ENCODE peak calls at places on chromosome 22, in five cellular contexts. Y is cardiac muscle cell, N is gastrocnemius medialis, L is kidney, U is hepatocyte. J is an unnamed sample.

GRCh38 chr22:28442951-28443876 is 236.4 kb downstream of the TTC28 start:
- DNase-seq in Y (peak), L (peak), N (peak), U (peak), J (peak)

GRCh38 chr22:30262112-30262511 is 4.5 kb downstream of the OSM start:
- DNase-seq in N (no peak), L (no peak), U (no peak), Y (no peak), J (no peak)

GRCh38 chr22:48902001-48902869 is 925.4 kb downstream of the BRD1 start:
- DNase-seq in N (no peak), U (no peak), Y (no peak), L (no peak), J (no peak)

GRCh38 chr22:49855491-49855911 is 1.9 kb downstream of the ZBED4 start:
- DNase-seq in U (peak), N (no peak), Y (peak), L (no peak), J (no peak)

GRCh38 chr22:47357086-47357485 is 594.6 kb downstream of the TBC1D22A start:
- DNase-seq in L (no peak), U (no peak), Y (no peak), N (no peak), J (no peak)

GRCh38 chr22:42116848-42117424 is 13.7 kb downstream of the CYP2D6 start:
- DNase-seq in N (no peak), U (peak), Y (peak), L (no peak), J (peak)

GRCh38 chr22:24571266-24571665 is 15.5 kb downstream of the SNRPD3 start:
- DNase-seq in N (no peak), Y (no peak), L (no peak), U (no peak), J (no peak)

GRCh38 chr22:35514366-35514765 is 26.3 kb upstream of the RASD2 start:
- DNase-seq in N (no peak), U (no peak), Y (no peak), L (no peak), J (no peak)

GRCh38 chr22:49847751-49848689 is 5.6 kb upstream of the ZBED4 start:
- DNase-seq in Y (no peak), L (peak), N (no peak), U (no peak), J (no peak)

GRCh38 chr22:23176645-23177027 is 3.7 kb upstream of the BCR start:
- DNase-seq in L (no peak), N (no peak), U (no peak), Y (no peak), J (no peak)

GRCh38 chr22:23696326-23696851 is 5.6 kb downstream of the RGL4 start:
- DNase-seq in U (no peak), Y (peak), L (no peak), N (no peak), J (peak)

GRCh38 chr22:49913446-49913845 is 4.8 kb downstream of the ALG12 start:
- DNase-seq in U (no peak), L (peak), N (no peak), Y (no peak), J (no peak)

GRCh38 chr22:49976439-49977175 is 16.0 kb downstream of the PIM3 start:
- DNase-seq in L (no peak), N (peak), U (no peak), Y (no peak), J (peak)

GRCh38 chr22:23503142-23503541 is 76.9 kb downstream of the IGLL1 start:
- DNase-seq in L (peak), U (peak), Y (no peak), N (no peak), J (no peak)

GRCh38 chr22:36787594-36787993 is 11.7 kb upstream of the IFT27 start:
- DNase-seq in Y (no peak), N (no peak), L (no peak), U (no peak), J (no peak)

GRCh38 chr22:36795633-36796032 is 19.7 kb upstream of the IFT27 start:
- DNase-seq in Y (no peak), U (no peak), N (no peak), L (no peak), J (no peak)

DNA sequence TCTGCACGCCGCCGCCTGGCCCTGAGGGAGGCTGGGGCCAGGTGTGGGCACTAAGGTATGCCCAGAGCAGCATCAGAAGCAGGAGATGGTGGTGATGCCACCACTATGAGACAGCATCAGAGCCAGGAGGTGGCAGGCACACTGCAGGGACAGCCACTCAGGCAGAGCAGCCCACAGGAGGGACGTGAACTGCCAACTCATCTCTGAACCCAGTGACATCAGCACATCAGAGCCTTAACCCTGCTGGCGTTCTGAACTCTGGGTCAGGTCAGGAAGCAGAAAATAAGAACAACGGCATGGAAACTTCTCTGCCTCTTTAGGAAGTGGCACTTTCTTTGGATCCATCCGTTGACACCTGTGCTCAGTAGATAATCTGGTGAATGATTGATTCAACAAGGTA is 14.7 kb upstream of the IFT27 start:
- DNase-seq in Y (no peak), L (no peak), N (no peak), U (no peak), J (peak)
- TF ChIP-seq CTCF in Y (no peak), L (no peak), N (no peak), U (no peak), J (no peak)

DNA sequence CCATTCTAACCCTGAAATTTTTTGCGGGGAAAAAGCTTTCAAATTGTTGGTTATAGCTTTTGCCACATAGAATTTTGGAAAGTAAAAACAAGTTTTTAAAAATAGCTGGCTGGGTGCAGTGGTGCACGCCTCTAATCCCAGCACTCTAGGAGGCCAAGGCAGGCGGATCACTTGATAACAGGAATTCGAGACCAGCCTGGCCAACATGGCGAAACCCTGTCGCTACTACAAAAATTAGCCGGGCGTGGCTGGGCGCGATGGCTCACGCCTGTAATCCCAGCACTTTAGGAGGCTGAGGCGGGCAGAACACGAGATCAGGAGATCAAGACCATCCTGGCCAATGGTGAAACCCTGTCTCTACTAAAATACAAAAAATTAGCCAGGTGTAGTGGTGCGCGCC is 54.9 kb downstream of the TNRC6B start:
- DNase-seq in L (no peak), U (no peak), Y (no peak), N (no peak), J (no peak)
- TF ChIP-seq CTCF in L (no peak), U (no peak), Y (no peak), N (no peak), J (no peak)

DNA sequence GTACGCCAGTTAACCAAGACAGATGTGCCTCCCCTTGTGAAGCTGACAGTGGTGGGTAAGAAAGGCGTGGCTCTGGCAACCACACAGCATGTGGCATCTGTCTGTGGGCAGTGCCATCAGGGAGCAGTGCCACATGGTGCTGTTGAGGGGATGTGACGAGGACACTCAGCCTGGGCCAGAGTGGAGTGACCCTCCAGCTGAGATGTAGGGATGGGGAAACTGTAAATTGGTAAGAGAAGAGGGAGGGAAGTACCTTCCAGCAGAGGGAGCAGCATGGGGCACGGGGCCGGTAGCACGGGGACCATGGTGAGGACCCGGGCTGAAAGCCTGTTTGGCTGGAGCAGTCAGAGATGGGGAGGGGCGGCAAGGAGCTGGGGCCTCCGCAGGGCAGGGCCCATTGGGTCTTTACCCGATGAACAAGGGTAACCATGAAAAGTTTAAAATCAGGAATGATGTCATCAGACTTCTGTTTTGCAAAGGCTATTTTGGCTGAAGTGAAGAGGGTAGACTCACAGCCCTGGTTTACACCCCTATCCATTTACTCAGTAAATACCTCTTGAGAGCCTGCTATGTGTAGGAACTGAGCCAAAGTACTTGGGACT is 10.4 kb downstream of the TMPRSS6 start:
- DNase-seq in U (no peak), L (no peak), Y (no peak), N (no peak), J (peak)
- TF ChIP-seq CTCF in U (no peak), L (no peak), Y (peak), N (no peak), J (peak)

DNA sequence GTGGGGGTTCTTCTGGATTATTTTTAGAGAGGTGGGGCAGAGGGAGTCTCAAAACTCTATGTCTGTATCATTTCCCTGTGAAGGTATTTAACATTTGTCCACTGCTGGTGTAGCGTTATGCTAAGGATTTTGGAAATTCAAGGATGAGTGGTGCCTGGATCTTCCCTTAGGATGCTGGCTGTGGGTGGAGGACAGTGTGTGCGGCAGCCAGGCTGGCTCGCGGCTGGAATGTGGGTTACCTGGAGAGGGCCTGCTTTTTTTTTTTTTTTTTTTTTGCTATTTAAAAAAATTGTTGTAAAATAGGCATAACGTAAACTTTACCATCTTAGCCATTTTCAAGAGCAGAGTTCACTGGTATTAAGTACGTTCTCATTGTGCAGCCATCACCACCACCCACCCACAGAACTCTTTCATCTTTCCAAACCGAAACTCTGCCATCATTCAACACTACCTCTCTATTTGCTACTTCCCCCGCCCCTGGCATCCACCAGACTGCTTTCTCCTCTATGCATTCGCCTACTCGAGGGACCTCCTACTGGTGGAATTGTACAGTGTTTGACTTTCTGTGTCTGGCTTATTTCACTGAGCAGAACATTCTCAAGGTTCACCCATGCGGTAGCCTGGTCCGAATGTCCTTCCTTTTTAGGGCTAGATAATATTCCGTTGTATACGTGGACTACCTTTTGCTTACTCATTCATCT is 67.1 kb downstream of the PARVB start:
- DNase-seq in N (no peak), L (peak), Y (peak), U (peak), J (peak)
- TF ChIP-seq CTCF in N (no peak), L (no peak), Y (peak), U (peak), J (peak)

DNA sequence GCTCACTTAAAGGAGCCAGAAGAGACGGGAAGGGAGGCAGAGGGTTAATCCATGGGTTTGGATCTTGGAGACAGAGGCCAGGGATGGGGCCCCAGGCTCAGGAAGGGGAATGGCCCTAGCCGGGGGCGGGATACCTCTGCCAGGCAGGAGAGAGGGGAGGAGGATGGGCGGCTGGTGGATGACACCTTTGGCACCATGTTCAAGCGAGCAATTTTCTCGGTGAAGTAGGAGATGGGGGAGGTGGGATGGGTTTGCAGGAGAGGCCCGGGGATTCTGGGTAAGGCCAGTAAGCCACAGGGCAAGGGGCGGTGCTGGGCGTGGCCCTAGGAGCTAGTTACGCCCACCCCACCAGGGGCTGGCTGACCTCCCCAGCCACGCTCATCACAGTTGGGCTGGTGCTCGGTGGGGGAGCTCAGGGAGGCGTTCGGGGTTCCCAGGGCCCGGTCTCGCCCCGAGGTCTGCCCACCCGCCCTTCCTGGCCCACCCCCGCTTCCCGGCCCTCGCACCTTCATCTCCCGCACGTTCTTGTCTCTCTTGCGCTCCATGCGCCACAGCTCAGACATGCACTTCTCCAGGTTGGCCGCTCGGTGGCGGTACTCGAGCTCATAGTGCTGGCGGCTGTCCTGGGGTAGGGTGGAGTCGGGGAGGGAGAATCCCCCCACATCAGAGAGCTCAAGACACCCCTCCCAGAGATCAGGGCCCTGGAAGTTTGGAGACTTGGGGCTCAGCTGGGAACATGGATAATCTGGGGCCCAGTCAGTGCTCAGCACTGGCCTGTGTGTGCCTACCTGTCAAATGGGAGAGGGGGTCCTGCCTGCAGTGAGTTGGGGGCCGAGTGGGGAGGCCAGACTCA is 12.7 kb downstream of the BAIAP2L2 start:
- DNase-seq in N (no peak), L (peak), U (no peak), Y (peak), J (no peak)
- TF ChIP-seq CTCF in N (no peak), L (no peak), U (peak), Y (peak), J (no peak)

GRCh38 chr22:37486224-37486845 is at the start of gene MFNG:
- DNase-seq in Y (peak), N (peak), U (peak), L (peak), J (peak)
- TF ChIP-seq CTCF in Y (no peak), N (no peak), U (no peak), L (no peak), J (no peak)

DNA sequence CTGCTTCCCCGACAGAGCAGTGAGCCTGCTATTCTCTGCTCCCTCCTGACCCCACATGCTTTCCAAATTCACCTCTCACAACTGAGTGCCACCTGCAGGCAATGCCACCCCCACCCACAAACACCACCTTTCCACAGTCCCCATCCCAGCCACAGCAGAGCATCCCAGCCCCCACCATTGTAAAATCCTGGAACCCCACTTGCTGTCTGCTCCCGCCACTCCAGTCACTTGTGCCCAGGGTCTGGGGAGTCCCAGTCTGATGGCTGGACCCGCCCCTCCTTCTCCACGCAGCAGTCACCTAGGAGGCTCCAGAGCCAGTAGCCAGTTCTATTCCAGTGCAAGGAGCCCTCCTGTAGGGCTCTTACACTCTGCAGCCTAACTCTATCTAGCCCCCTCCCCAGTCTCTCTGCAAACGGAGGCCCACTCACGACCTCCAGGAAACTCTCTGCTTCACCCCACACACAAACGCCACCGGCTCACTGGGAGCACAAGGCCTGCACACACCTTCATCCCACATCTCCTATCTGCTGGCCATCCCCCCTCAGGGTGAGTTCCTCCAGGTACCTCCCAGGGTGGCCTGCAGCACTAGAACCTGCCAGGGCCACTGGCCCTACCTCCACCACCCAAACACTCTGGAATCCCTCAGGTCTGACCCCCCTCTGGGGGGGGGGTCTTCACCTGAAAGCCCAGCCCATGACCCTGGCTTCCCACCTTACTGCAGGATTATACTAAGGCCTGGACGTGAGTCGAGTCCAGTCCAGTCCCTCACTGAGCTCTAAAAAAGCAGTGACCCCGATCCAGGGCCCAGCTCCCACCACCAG is 1.4 kb downstream of the GNB1L start:
- DNase-seq in Y (no peak), N (no peak), U (peak), L (peak), J (no peak)
- TF ChIP-seq CTCF in Y (no peak), N (no peak), U (no peak), L (no peak), J (no peak)

GRCh38 chr22:46247443-46247975 is 2.6 kb downstream of the CDPF1 start:
- DNase-seq in U (no peak), L (no peak), Y (no peak), N (no peak), J (no peak)
- TF ChIP-seq CTCF in U (no peak), L (no peak), Y (no peak), N (no peak), J (no peak)

GRCh38 chr22:40592352-40593113 is 44.0 kb downstream of the MRTFA start:
- DNase-seq in L (no peak), Y (no peak), N (no peak), U (no peak), J (no peak)

GRCh38 chr22:40585205-40585778 is 51.2 kb downstream of the MRTFA start:
- DNase-seq in U (no peak), Y (no peak), L (no peak), N (no peak), J (no peak)

GRCh38 chr22:40586781-40587180 is 49.7 kb downstream of the MRTFA start:
- DNase-seq in N (no peak), U (no peak), L (no peak), Y (no peak), J (no peak)

GRCh38 chr22:40593460-40594273 is 42.9 kb downstream of the MRTFA start:
- DNase-seq in N (no peak), L (no peak), Y (no peak), U (peak), J (no peak)

GRCh38 chr22:40588726-40589125 is 47.8 kb downstream of the MRTFA start:
- DNase-seq in U (peak), N (no peak), Y (peak), L (no peak), J (no peak)
- TF ChIP-seq CTCF in U (no peak), N (no peak), Y (no peak), L (no peak), J (no peak)

GRCh38 chr22:27329966-27330645 is 471.4 kb downstream of the MN1 start:
- DNase-seq in U (no peak), Y (no peak), L (no peak), N (no peak), J (no peak)

GRCh38 chr22:27329471-27329870 is 472.1 kb downstream of the MN1 start:
- DNase-seq in Y (no peak), U (no peak), L (no peak), N (no peak), J (no peak)

GRCh38 chr22:27327981-27328721 is 473.4 kb downstream of the MN1 start:
- DNase-seq in L (no peak), Y (no peak), N (no peak), U (no peak), J (no peak)

GRCh38 chr22:27335102-27335660 is 466.4 kb downstream of the MN1 start:
- DNase-seq in Y (no peak), L (no peak), U (no peak), N (no peak), J (no peak)

DNA sequence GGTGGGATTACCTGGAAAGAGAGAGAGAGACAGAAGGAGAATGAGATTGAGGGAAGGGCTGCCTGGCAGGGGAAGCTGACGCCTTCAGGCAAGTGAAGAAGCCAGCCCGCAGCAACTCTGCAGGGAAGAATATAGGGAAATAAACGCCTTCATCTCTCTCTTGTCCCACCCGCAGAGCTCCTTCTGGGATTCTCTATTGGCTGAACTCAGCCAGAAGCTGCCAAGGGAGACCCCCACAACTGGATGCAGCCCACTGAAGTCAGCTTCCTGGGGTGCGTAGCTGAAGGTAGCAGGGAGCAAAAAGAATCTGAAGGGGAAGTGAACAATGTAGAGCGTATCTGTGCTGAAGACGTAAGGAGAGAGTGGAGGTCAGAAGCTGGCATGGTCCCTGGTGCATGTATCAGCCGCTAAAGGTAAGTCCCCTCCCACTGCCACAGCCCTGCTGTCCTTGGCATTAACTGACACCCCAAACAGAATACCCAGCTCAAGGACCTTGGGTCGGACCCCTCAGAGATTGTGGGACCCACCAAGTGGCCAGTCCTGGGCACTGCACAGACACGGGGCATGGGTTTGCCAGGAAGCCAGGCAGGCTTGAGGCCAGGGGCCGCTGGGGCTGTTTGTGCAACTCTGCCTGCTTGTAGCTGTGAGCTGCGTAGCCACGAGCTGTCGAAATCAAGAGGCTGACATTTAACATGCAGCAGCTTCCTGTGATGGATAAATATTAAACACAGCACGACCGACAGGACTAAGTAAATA is 469.9 kb downstream of the MN1 start:
- DNase-seq in U (peak), N (no peak), Y (peak), L (peak), J (peak)
- TF ChIP-seq CTCF in U (peak), N (no peak), Y (peak), L (peak), J (no peak)

J was measured in activated CD8-positive, alpha-beta T cell treated with anti-CD3 and anti-CD28 coated beads for 36 hours.